ENCODE peak calls at places on chromosome 10, in six cellular contexts. One of them, this sample, is unnamed.

GRCh38 chr10:112209534-112210200 is 26.1 kb upstream of the GPAM start:
- DNase-seq in K562: no peak
- DNase-seq in right lobe of liver: peak; percentile 49
- DNase-seq in GM12891: no peak
- DNase-seq in H54: no peak
- DNase-seq in gastrocnemius medialis: no peak
- DNase-seq in this sample: no peak

GRCh38 chr10:9709849-9710248 is 1307.8 kb upstream of the CELF2 start:
- DNase-seq in GM12891: no peak
- DNase-seq in H54: no peak
- DNase-seq in right lobe of liver: no peak
- DNase-seq in K562: no peak
- DNase-seq in gastrocnemius medialis: no peak
- DNase-seq in this sample: no peak

GRCh38 chr10:33893502-33893901 is 559.0 kb upstream of the NRP1 start:
- DNase-seq in right lobe of liver: no peak
- DNase-seq in gastrocnemius medialis: no peak
- DNase-seq in GM12891: no peak
- DNase-seq in H54: no peak
- DNase-seq in K562: no peak
- DNase-seq in this sample: no peak

GRCh38 chr10:69334258-69335062 is 56.2 kb downstream of the HK1 start:
- DNase-seq in K562: peak; percentile 75
- DNase-seq in H54: no peak
- DNase-seq in right lobe of liver: no peak
- DNase-seq in GM12891: no peak
- DNase-seq in gastrocnemius medialis: no peak
- DNase-seq in this sample: peak; percentile 89

GRCh38 chr10:78781251-78781913 is 287.4 kb upstream of the ZMIZ1 start:
- DNase-seq in K562: no peak
- DNase-seq in gastrocnemius medialis: no peak
- DNase-seq in right lobe of liver: no peak
- DNase-seq in H54: no peak
- DNase-seq in GM12891: no peak
- DNase-seq in this sample: no peak

GRCh38 chr10:7484456-7485266 is 73.8 kb upstream of the SFMBT2 start:
- DNase-seq in K562: no peak
- DNase-seq in H54: no peak
- DNase-seq in GM12891: no peak
- DNase-seq in gastrocnemius medialis: no peak
- DNase-seq in right lobe of liver: no peak
- DNase-seq in this sample: no peak

GRCh38 chr10:133453516-133454203 is at the start of gene SCART1:
- DNase-seq in GM12891: no peak
- DNase-seq in gastrocnemius medialis: no peak
- DNase-seq in K562: no peak
- DNase-seq in right lobe of liver: no peak
- DNase-seq in H54: no peak
- DNase-seq in this sample: no peak

GRCh38 chr10:101597036-101597435 is 8.9 kb downstream of the DPCD start:
- DNase-seq in H54: no peak
- DNase-seq in gastrocnemius medialis: no peak
- DNase-seq in K562: no peak
- DNase-seq in right lobe of liver: no peak
- DNase-seq in GM12891: no peak
- DNase-seq in this sample: no peak

GRCh38 chr10:102633282-102633681 is 11.0 kb upstream of the TRIM8 start:
- DNase-seq in H54: no peak
- DNase-seq in gastrocnemius medialis: no peak
- DNase-seq in GM12891: no peak
- DNase-seq in K562: no peak
- DNase-seq in right lobe of liver: no peak
- DNase-seq in this sample: no peak

GRCh38 chr10:128147064-128147463 is 20.8 kb upstream of the MKI67 start:
- DNase-seq in K562: no peak
- DNase-seq in gastrocnemius medialis: no peak
- DNase-seq in right lobe of liver: no peak
- DNase-seq in GM12891: no peak
- DNase-seq in H54: no peak
- DNase-seq in this sample: no peak

GRCh38 chr10:102960158-102960557 is 42.1 kb downstream of the CNNM2 start:
- DNase-seq in gastrocnemius medialis: no peak
- DNase-seq in K562: no peak
- DNase-seq in GM12891: no peak
- DNase-seq in right lobe of liver: no peak
- DNase-seq in H54: no peak
- DNase-seq in this sample: no peak

GRCh38 chr10:2196272-2196671 is 458.9 kb upstream of the ADARB2 start:
- DNase-seq in right lobe of liver: no peak
- DNase-seq in K562: no peak
- DNase-seq in H54: no peak
- DNase-seq in GM12891: no peak
- DNase-seq in gastrocnemius medialis: no peak
- DNase-seq in this sample: no peak

GRCh38 chr10:90413196-90413595 is 444.6 kb downstream of the HTR7 start:
- DNase-seq in right lobe of liver: no peak
- DNase-seq in H54: no peak
- DNase-seq in K562: no peak
- DNase-seq in gastrocnemius medialis: no peak
- DNase-seq in GM12891: no peak
- DNase-seq in this sample: no peak

GRCh38 chr10:29253096-29254029 is 35.5 kb upstream of the LYZL1 start:
- DNase-seq in K562: no peak
- DNase-seq in right lobe of liver: no peak
- DNase-seq in H54: no peak
- DNase-seq in GM12891: no peak
- DNase-seq in gastrocnemius medialis: peak; percentile 11
- DNase-seq in this sample: no peak

GRCh38 chr10:5622186-5622585 is 44.2 kb downstream of the ASB13 start:
- DNase-seq in gastrocnemius medialis: no peak
- DNase-seq in right lobe of liver: no peak
- DNase-seq in GM12891: no peak
- DNase-seq in K562: no peak
- DNase-seq in H54: no peak
- DNase-seq in this sample: no peak

GRCh38 chr10:75210193-75211006 is at the start of gene VDAC2:
- DNase-seq in K562: peak; percentile 98
- DNase-seq in gastrocnemius medialis: peak; percentile 84
- DNase-seq in right lobe of liver: peak; percentile 93
- DNase-seq in H54: peak; percentile 90
- DNase-seq in GM12891: peak; percentile 87
- DNase-seq in this sample: peak; percentile 95

GRCh38 chr10:75208177-75208576 is 2.4 kb upstream of the VDAC2 start:
- DNase-seq in right lobe of liver: no peak
- DNase-seq in gastrocnemius medialis: no peak
- DNase-seq in GM12891: no peak
- DNase-seq in K562: no peak
- DNase-seq in H54: no peak
- DNase-seq in this sample: peak; percentile 23

GRCh38 chr10:75207868-75208167 is 2.8 kb upstream of the VDAC2 start:
- DNase-seq in K562: no peak
- DNase-seq in H54: no peak
- DNase-seq in gastrocnemius medialis: no peak
- DNase-seq in GM12891: no peak
- DNase-seq in right lobe of liver: no peak
- DNase-seq in this sample: no peak

GRCh38 chr10:75209325-75210192 is 1.0 kb upstream of the VDAC2 start:
- DNase-seq in H54: peak; percentile 74
- DNase-seq in GM12891: peak; percentile 37
- DNase-seq in K562: peak; percentile 81
- DNase-seq in right lobe of liver: peak; percentile 76
- DNase-seq in gastrocnemius medialis: peak; percentile 43
- DNase-seq in this sample: peak; percentile 90

DNA sequence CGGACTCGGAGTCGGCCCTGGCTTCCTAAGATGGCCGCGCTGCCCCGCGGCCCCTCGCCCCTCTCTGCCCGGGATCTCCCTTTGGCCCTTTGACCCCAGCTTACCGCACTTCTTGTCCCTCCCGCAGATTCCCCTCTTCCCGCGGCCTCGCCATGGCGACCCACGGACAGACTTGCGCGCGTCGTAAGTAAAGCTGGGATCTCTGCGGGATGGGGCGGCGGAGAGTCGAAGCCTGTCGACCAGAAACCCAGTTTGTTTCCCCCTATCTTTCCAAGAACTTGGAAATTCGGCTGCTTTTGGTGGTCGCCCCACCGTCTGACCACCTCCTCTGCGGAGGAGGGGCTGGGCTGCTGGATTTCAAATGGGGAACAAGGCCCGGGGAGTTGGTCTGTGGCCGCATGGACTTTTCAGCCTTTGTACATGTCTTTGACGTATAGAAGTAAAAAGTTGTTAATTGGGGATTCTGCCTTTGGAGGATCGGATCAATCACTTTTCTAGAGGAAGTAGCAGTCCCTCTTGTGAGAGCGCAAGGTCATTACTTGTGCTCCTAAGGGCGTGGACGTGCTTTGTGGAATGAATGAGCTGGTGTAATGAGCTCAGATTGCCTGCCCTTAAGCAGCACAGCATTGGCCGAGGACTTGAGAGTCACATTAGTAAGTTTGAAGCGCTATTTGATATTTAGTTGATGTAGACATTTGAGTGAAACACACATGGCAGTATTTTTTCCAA is 575 bp downstream of the VDAC2 start:
- DNase-seq in H54: peak; percentile 35
- DNase-seq in right lobe of liver: no peak
- DNase-seq in K562: peak; percentile 37
- DNase-seq in gastrocnemius medialis: no peak
- DNase-seq in GM12891: peak; percentile 25
- DNase-seq in this sample: peak; percentile 78
- TF ChIP-seq POLR2A in H54: peak; percentile 23
- TF ChIP-seq POLR2A in right lobe of liver: peak; percentile 20
- TF ChIP-seq POLR2A in K562: no peak
- TF ChIP-seq POLR2A in gastrocnemius medialis: no peak
- TF ChIP-seq POLR2A in GM12891: peak; percentile 48
- TF ChIP-seq POLR2A in this sample: peak; percentile 19

DNA sequence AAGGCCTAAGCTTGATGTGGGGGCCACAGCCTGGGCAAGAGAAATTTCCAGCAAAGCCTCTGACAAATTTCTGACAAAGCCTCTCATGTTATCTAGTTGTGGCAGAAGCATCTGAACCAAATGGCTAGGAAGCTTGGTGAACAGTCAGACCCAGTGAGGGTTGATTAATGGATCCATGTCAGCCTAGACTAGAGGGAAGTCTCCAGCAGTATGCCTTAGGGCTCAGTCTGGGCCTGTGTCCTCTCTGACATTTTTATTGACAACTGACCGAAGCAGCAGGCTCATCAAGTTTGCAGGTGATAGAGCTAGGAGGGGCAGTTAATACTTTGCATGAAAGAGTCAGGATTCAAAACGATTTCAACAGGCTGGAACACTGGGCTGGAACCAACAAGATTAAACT is 25.3 kb downstream of the HIF1AN start:
- DNase-seq in right lobe of liver: no peak
- DNase-seq in H54: no peak
- DNase-seq in K562: no peak
- DNase-seq in gastrocnemius medialis: no peak
- DNase-seq in GM12891: no peak
- DNase-seq in this sample: no peak
- TF ChIP-seq POLR2A in right lobe of liver: no peak
- TF ChIP-seq POLR2A in H54: no peak
- TF ChIP-seq POLR2A in K562: no peak
- TF ChIP-seq POLR2A in gastrocnemius medialis: no peak
- TF ChIP-seq POLR2A in GM12891: no peak
- TF ChIP-seq POLR2A in this sample: no peak

GRCh38 chr10:98414932-98415709 is at the start of gene PYROXD2:
- DNase-seq in gastrocnemius medialis: peak; percentile 73
- DNase-seq in right lobe of liver: peak; percentile 83
- DNase-seq in H54: peak; percentile 96
- DNase-seq in K562: peak; percentile 74
- DNase-seq in GM12891: peak; percentile 82
- DNase-seq in this sample: peak; percentile 93
- TF ChIP-seq POLR2A in gastrocnemius medialis: peak; percentile 38
- TF ChIP-seq POLR2A in right lobe of liver: peak; percentile 71
- TF ChIP-seq POLR2A in H54: peak; percentile 99
- TF ChIP-seq POLR2A in K562: peak; percentile 62
- TF ChIP-seq POLR2A in GM12891: peak; percentile 74
- TF ChIP-seq POLR2A in this sample: peak; percentile 83

DNA sequence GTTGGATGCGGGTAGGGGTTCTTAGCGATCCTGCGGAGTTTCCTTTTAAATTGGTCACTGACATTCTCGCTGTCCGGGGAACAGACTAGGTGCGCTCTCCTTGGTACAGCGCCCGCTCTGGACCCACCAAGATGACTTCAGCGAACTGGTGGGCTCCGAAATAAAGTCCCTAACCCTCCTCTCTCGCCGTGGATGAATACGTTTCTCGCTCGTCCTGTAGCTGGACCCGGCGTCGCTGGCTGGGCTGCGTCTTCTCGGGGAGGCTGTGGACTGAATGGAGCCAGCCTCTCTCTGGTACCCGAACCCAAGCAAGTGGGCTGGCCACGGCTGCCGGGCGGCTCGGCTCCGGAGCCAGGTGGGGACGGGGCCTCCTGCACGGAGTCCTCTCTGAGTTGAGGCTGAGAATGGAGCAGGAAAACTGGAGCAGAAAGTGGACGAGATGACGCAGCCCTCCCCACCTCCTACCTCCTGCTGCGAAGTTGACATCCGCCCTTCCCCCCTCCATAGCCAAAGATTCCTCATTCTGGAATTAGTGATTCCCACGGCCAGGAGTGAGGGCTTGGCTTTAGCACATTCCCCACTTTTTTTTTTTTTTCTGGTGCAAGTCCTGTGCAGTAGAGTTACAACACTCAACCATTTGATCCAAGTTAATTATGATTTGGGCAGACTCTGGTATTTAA is 1.5 kb downstream of the UNC5B start:
- DNase-seq in GM12891: no peak
- DNase-seq in K562: no peak
- DNase-seq in H54: peak; percentile 68
- DNase-seq in right lobe of liver: peak; percentile 36
- DNase-seq in gastrocnemius medialis: no peak
- DNase-seq in this sample: no peak
- TF ChIP-seq POLR2A in GM12891: no peak
- TF ChIP-seq POLR2A in K562: no peak
- TF ChIP-seq POLR2A in H54: peak; percentile 33
- TF ChIP-seq POLR2A in right lobe of liver: no peak
- TF ChIP-seq POLR2A in gastrocnemius medialis: no peak
- TF ChIP-seq POLR2A in this sample: no peak